ENCODE peak calls at places on chromosomes 1 and 21, in nine cellular contexts. T is kidney tubule cell; O is GM18507; G is endothelial cell; M is NCI-H1105 treated with DMSO at 0.1 percent for 48 hours; Q is fibroblast of pulmonary artery; R is ecto neural progenitor cell; Y is CD4-positive, alpha-beta memory T cell; S is mesenchymal stem cell. L is an unnamed sample.

GRCh38 chr1:110312188-110313121 is 26.7 kb upstream of the RBM15 start:
- DNase-seq in M (peak), R (peak), S (peak), Q (peak), T (peak), O (peak), Y (peak), G (peak), L (peak)

GRCh38 chr1:12472798-12473551 is 145.0 kb downstream of the DHRS3 start:
- DNase-seq in G (no peak), T (no peak), R (no peak), O (peak), M (no peak), S (no peak), Y (peak), Q (no peak), L (peak)

GRCh38 chr1:2534775-2535387 is 4.8 kb upstream of the HES5 start:
- DNase-seq in T (peak), Y (no peak), O (no peak), G (no peak), R (no peak), Q (peak), S (peak), M (peak), L (peak)

GRCh38 chr1:197521118-197521739 is 253.2 kb downstream of the CRB1 start:
- DNase-seq in S (peak), Q (peak), R (no peak), M (peak), G (peak), T (peak), Y (no peak), O (no peak), L (peak)

GRCh38 chr1:153470707-153471106 is 10.3 kb upstream of the S100A7 start:
- DNase-seq in R (no peak), Y (no peak), M (no peak), G (no peak), S (no peak), T (peak), O (no peak), Q (peak), L (no peak)

GRCh38 chr1:159936284-159936904 is 9.0 kb downstream of the IGSF9 start:
- DNase-seq in T (peak), Q (peak), M (peak), R (peak), O (peak), G (peak), S (peak), Y (peak), L (peak)

GRCh38 chr21:46325073-46325912 is 1.3 kb downstream of the PCNT start:
- DNase-seq in M (peak), R (peak), G (peak), T (peak), Q (peak), Y (peak), S (peak), O (no peak), L (peak)

GRCh38 chr1:230112131-230112701 is 45.2 kb downstream of the GALNT2 start:
- DNase-seq in S (peak), R (peak), T (no peak), Q (no peak), O (no peak), M (no peak), Y (no peak), G (no peak), L (no peak)

GRCh38 chr1:118988186-118989005 is at the start of gene TBX15:
- DNase-seq in R (peak), G (peak), T (no peak), M (no peak), O (no peak), Y (no peak), S (peak), Q (no peak), L (no peak)

GRCh38 chr1:159746676-159747075 is 32.3 kb upstream of the CRP start:
- DNase-seq in G (no peak), M (no peak), Q (peak), S (no peak), O (no peak), Y (no peak), T (no peak), R (no peak), L (no peak)

GRCh38 chr1:245298781-245299180 is 144.0 kb downstream of the KIF26B start:
- DNase-seq in R (no peak), O (no peak), S (no peak), Y (no peak), T (peak), G (no peak), M (no peak), Q (peak), L (peak)

GRCh38 chr1:64082459-64082858 is 121.0 kb upstream of the UBE2U start:
- DNase-seq in Y (no peak), T (peak), O (no peak), S (peak), M (no peak), R (no peak), Q (peak), G (no peak), L (no peak)

GRCh38 chr1:4027492-4028138 is 127.5 kb upstream of the C1orf174 start:
- DNase-seq in T (no peak), O (peak), Q (no peak), G (no peak), R (no peak), Y (no peak), M (no peak), S (no peak), L (no peak)

GRCh38 chr1:58162952-58163550 is 383.5 kb downstream of the OMA1 start:
- DNase-seq in T (peak), G (peak), S (peak), O (no peak), M (peak), Q (peak), R (peak), Y (no peak), L (peak)

GRCh38 chr21:45950740-45951515 is 30.6 kb upstream of the COL6A1 start:
- DNase-seq in M (peak), G (no peak), S (no peak), Y (no peak), R (peak), O (no peak), Q (peak), T (peak), L (peak)

GRCh38 chr1:204941415-204942338 is 71.0 kb downstream of the NFASC start:
- DNase-seq in G (peak), T (peak), M (peak), Y (no peak), O (no peak), S (peak), Q (peak), R (peak), L (peak)

GRCh38 chr1:112807999-112808398 is 92.9 kb upstream of the PPM1J start:
- DNase-seq in M (no peak), Q (no peak), T (no peak), G (no peak), O (no peak), Y (no peak), R (no peak), S (no peak), L (no peak)

GRCh38 chr1:41902125-41902524 is 16.6 kb downstream of the HIVEP3 start:
- DNase-seq in M (no peak), O (no peak), Y (no peak), R (peak), T (peak), S (peak), Q (peak), G (peak), L (peak)

GRCh38 chr21:45010860-45011259 is 63.5 kb upstream of the ADARB1 start:
- DNase-seq in T (no peak), Y (no peak), G (no peak), M (no peak), O (no peak), S (no peak), Q (no peak), R (no peak), L (no peak)

GRCh38 chr21:25485914-25486313 is 121.4 kb downstream of the MRPL39 start:
- DNase-seq in O (no peak), R (no peak), Q (no peak), T (no peak), M (no peak), G (no peak), S (no peak), Y (no peak), L (no peak)

GRCh38 chr1:202858789-202859414 is 30.0 kb downstream of the RABIF start:
- DNase-seq in O (no peak), Q (peak), M (no peak), S (no peak), Y (no peak), G (no peak), R (no peak), T (no peak), L (no peak)

GRCh38 chr1:204888294-204888693 is 17.6 kb downstream of the NFASC start:
- DNase-seq in T (peak), O (no peak), Y (no peak), G (no peak), Q (no peak), S (no peak), M (no peak), R (no peak), L (no peak)

GRCh38 chr1:172948457-172948856 is 102.3 kb downstream of the TNFSF18 start:
- DNase-seq in Q (peak), G (no peak), Y (no peak), O (no peak), R (no peak), S (peak), T (peak), M (no peak), L (peak)

GRCh38 chr1:906532-907420 is 16.9 kb upstream of the SAMD11 start:
- DNase-seq in R (peak), T (peak), Y (no peak), S (peak), G (no peak), O (no peak), Q (no peak), M (no peak), L (no peak)

GRCh38 chr1:155207578-155208405 is at the start of gene THBS3:
- DNase-seq in T (peak), Q (peak), S (peak), G (no peak), M (peak), Y (peak), O (no peak), R (peak), L (no peak)

GRCh38 chr1:109371271-109371739 is 26.4 kb downstream of the SORT1 start:
- DNase-seq in R (no peak), Y (no peak), Q (peak), G (no peak), T (peak), M (no peak), S (peak), O (no peak), L (peak)

GRCh38 chr1:56758135-56758534 is 61.1 kb downstream of the FYB2 start:
- DNase-seq in M (peak), G (peak), Q (no peak), R (no peak), T (peak), O (no peak), Y (no peak), S (no peak), L (no peak)

GRCh38 chr1:79043506-79043905 is 37.0 kb upstream of the ADGRL4 start:
- DNase-seq in Y (no peak), S (no peak), M (no peak), O (no peak), T (no peak), G (no peak), R (no peak), Q (peak), L (peak)

GRCh38 chr21:42809577-42810440 is 69.5 kb downstream of the WDR4 start:
- DNase-seq in M (no peak), Q (no peak), G (no peak), T (no peak), Y (no peak), S (no peak), O (no peak), R (no peak), L (no peak)

GRCh38 chr1:158117854-158118691 is 62.6 kb upstream of the CD1D start:
- DNase-seq in G (peak), R (peak), Y (no peak), S (peak), T (peak), Q (peak), O (no peak), M (no peak), L (peak)

GRCh38 chr1:41530411-41530810 is 45.9 kb upstream of the EDN2 start:
- DNase-seq in Q (no peak), Y (no peak), R (no peak), S (no peak), G (no peak), T (no peak), M (no peak), O (no peak), L (no peak)

GRCh38 chr1:66925558-66925910 is 744 bp downstream of the MIER1 start:
- DNase-seq in G (no peak), Q (no peak), O (no peak), T (no peak), M (no peak), S (no peak), Y (no peak), R (no peak), L (no peak)

GRCh38 chr1:181469829-181470228 is 13.5 kb upstream of the CACNA1E start:
- DNase-seq in Q (peak), O (no peak), R (no peak), M (no peak), Y (no peak), G (no peak), T (peak), S (peak), L (peak)

GRCh38 chr1:19096036-19096833 is 113.8 kb downstream of the UBR4 start:
- DNase-seq in O (no peak), M (no peak), S (no peak), Q (peak), T (peak), Y (no peak), G (peak), R (no peak), L (no peak)